ENCODE peak calls at places on chromosomes 2 and 18, in six cellular contexts. X is GM10248, E is mesothelial cell of epicardium, F is psoas muscle, A is lower lobe of right lung, J is GM20000. Y is an unnamed sample.

GRCh38 chr2:197538412-197538811 is 22.5 kb downstream of the MOB4 start:
- DNase-seq in E (no peak), A (no peak), X (no peak), J (no peak), F (no peak), Y (no peak)

GRCh38 chr2:122491011-122491410 is 735.6 kb downstream of the TSN start:
- DNase-seq in E (no peak), X (no peak), J (no peak), F (no peak), A (no peak), Y (no peak)

GRCh38 chr2:223537669-223538601 is 64.2 kb downstream of the SCG2 start:
- DNase-seq in E (no peak), J (no peak), F (no peak), A (no peak), X (no peak), Y (no peak)

GRCh38 chr2:69514406-69514805 is 77.2 kb upstream of the NFU1 start:
- DNase-seq in X (no peak), A (no peak), E (no peak), F (no peak), J (no peak), Y (no peak)

GRCh38 chr2:183179156-183179555 is 54.9 kb downstream of the NUP35 start:
- DNase-seq in E (no peak), F (no peak), A (no peak), J (no peak), X (no peak), Y (no peak)

GRCh38 chr18:10398571-10398970 is 55.9 kb upstream of the APCDD1 start:
- DNase-seq in X (no peak), A (no peak), F (no peak), E (no peak), J (no peak), Y (no peak)

GRCh38 chr18:36298113-36298701 is 694 bp downstream of the FHOD3 start:
- DNase-seq in J (peak), E (no peak), A (no peak), F (peak), X (peak), Y (no peak)

GRCh38 chr2:241308267-241308666 is 7.2 kb downstream of the HDLBP start:
- DNase-seq in X (no peak), F (no peak), J (no peak), A (no peak), E (no peak), Y (no peak)

GRCh38 chr2:219997341-219997851 is 370.0 kb downstream of the SLC4A3 start:
- DNase-seq in X (no peak), E (peak), A (no peak), J (no peak), F (no peak), Y (no peak)

GRCh38 chr18:59724116-59724515 is 26.9 kb upstream of the CCBE1 start:
- DNase-seq in J (no peak), E (no peak), F (no peak), X (no peak), A (no peak), Y (no peak)

GRCh38 chr2:51866361-51866760 is 834.4 kb upstream of the NRXN1 start:
- DNase-seq in A (no peak), X (no peak), J (no peak), E (no peak), F (no peak), Y (no peak)

DNA sequence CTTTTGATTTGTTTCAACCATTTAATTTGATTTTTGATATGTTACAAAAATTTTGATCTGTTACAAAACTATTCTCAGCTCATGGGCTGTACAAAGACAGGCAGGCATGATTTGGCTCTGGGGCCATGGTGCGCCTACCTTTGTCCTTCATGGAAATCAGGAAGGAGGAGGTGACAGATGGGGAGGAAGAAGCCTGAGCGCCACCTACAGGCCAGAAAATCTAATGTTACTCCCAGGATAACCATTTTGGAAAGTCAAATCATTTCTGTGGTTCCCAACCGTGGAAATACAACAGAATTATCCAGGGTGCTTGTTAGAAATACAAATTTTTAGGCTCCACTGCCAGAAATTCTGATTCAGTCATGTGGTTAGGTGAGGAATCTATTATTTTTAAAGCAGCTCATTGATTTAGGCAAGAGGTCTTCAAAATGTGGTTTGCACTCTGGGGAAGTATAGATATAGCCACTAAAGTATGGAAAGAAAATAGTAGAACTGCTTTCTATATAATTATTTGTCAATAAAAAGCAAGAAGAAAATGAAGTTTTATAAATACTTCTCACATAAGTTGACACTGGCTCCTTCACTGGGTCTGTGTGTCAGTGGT is 93.9 kb downstream of the EVA1A start:
- DNase-seq in A (peak), E (no peak), F (no peak), J (peak), X (peak), Y (no peak)
- TF ChIP-seq CTCF in A (peak), E (peak), F (peak), J (peak), X (peak), Y (peak)

GRCh38 chr2:113233593-113234550 is 44.8 kb downstream of the PAX8 start:
- DNase-seq in A (no peak), X (peak), F (peak), J (peak), E (no peak), Y (no peak)
- TF ChIP-seq CTCF in A (no peak), X (peak), F (no peak), J (no peak), E (no peak), Y (peak)

GRCh38 chr18:77482190-77482928 is 232.7 kb downstream of the GALR1 start:
- DNase-seq in J (no peak), F (no peak), X (no peak), E (no peak), A (no peak), Y (no peak)

GRCh38 chr18:77481541-77481940 is 231.9 kb downstream of the GALR1 start:
- DNase-seq in F (no peak), X (no peak), E (no peak), J (no peak), A (no peak), Y (no peak)

GRCh38 chr18:77479047-77479446 is 229.4 kb downstream of the GALR1 start:
- DNase-seq in X (no peak), A (no peak), J (no peak), F (no peak), E (no peak), Y (no peak)

GRCh38 chr18:77478619-77479018 is 229.0 kb downstream of the GALR1 start:
- DNase-seq in E (no peak), J (no peak), F (no peak), A (no peak), X (no peak), Y (no peak)
- TF ChIP-seq CTCF in E (peak), J (no peak), F (no peak), A (peak), X (peak), Y (peak)

DNA sequence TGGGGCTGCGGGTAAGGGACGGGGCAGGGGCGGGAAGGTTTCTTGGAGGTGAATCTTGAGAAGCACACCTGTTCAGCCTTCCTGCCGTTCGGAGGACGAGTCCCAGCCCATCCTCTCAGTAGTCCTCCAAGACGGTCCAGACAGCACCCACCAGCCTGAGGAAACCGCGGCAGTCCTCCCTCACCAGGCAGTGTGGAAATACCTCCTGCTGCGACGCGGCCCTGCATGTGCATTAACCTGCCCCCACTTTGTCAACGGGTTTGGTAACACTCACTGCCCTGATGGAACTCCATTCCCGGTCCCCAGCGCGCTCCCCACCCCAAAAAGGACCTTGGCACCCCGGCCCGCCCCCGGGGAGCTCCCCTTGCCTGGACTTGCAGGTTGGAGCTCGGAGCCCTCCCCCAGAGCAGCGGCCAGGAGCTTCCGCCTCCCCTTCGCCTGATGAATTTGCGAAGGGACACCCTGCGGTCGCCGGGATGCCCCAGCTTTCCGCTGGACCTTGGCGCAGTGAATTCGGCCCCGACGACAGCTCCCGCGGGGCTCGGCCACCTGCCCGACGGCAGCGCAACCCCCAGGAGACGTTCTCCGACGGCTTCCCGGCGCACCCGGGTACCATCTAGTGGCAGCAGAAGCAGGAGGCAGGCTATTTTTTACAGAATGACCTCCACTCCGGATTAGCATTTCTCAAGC is 31.5 kb downstream of the ACVR1C start:
- DNase-seq in A (peak), F (peak), X (peak), J (peak), E (no peak), Y (no peak)
- TF ChIP-seq CTCF in A (peak), F (peak), X (peak), J (peak), E (no peak), Y (peak)

GRCh38 chr2:226122067-226122466 is 677.6 kb downstream of the IRS1 start:
- DNase-seq in J (no peak), E (no peak), A (no peak), F (no peak), X (no peak), Y (no peak)

GRCh38 chr2:226125151-226125550 is 674.5 kb downstream of the IRS1 start:
- DNase-seq in J (no peak), A (no peak), F (no peak), E (no peak), X (no peak), Y (no peak)

GRCh38 chr2:226124548-226125011 is 675.0 kb downstream of the IRS1 start:
- DNase-seq in E (no peak), X (no peak), A (no peak), J (no peak), F (no peak), Y (no peak)

GRCh38 chr2:226121339-226121738 is 678.3 kb downstream of the IRS1 start:
- DNase-seq in X (no peak), A (no peak), F (no peak), E (no peak), J (no peak), Y (no peak)

DNA sequence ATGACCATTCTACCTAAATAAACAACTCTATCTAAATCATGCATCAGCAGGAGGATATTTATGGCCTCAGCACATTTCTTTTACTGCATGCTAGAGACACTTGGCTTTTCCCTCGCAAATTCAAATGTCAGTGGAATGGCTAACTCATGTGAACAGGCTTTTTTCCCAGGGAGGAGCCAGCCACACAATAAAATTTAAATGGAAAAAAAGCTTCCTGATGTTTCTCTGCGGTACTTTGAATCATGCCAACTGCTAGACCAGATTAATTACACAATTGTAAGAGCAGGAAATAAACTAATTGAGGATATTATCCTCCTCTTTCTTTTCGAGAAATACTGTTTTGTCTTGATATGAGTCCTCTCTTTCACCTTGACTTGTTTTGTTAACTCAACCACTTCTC is 676.3 kb downstream of the IRS1 start:
- DNase-seq in A (no peak), X (no peak), J (no peak), E (no peak), F (no peak), Y (no peak)
- TF ChIP-seq CTCF in A (no peak), X (no peak), J (no peak), E (no peak), F (no peak), Y (no peak)

GRCh38 chr2:3179626-3180025 is 198.0 kb downstream of the EIPR1 start:
- DNase-seq in A (no peak), E (no peak), J (no peak), X (no peak), F (no peak), Y (no peak)
- TF ChIP-seq CTCF in A (no peak), E (no peak), J (no peak), X (no peak), F (no peak), Y (no peak)

GRCh38 chr2:175203621-175204496 is 22.3 kb upstream of the ATP5MC3 start:
- DNase-seq in F (peak), J (peak), A (no peak), X (peak), E (peak), Y (no peak)
- TF ChIP-seq CTCF in F (peak), J (peak), A (peak), X (peak), E (peak), Y (peak)

GRCh38 chr2:191869178-191869577 is 22.3 kb upstream of the CAVIN2 start:
- DNase-seq in F (no peak), J (no peak), A (no peak), X (no peak), E (no peak), Y (no peak)

GRCh38 chr2:191867507-191867847 is 20.6 kb upstream of the CAVIN2 start:
- DNase-seq in X (no peak), J (no peak), E (no peak), F (no peak), A (no peak), Y (no peak)

GRCh38 chr2:191870744-191871143 is 23.9 kb upstream of the CAVIN2 start:
- DNase-seq in A (no peak), F (no peak), J (no peak), E (no peak), X (no peak), Y (no peak)

GRCh38 chr2:191866675-191867506 is 20.0 kb upstream of the CAVIN2 start:
- DNase-seq in A (no peak), J (no peak), F (no peak), E (no peak), X (no peak), Y (no peak)

DNA sequence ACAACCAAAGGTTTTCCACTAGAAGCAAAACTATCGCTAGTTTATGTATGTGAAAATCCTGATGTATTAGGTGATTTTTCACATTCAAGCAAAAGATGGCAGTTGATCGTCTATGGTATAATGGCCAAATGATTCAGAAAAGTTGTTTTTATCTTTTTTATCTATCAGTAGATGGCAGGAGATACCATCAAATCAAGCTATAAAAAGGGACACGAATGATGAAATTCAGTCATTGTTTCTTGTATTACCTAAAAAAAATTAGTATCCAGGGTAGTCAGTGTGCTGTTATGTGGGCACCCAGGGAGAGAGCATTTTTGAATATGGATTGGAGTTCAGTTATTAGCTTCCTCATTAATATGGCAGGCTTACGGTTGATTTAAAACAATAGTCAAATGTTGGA is 22.9 kb upstream of the CAVIN2 start:
- DNase-seq in A (no peak), X (no peak), E (no peak), J (no peak), F (no peak), Y (no peak)
- TF ChIP-seq CTCF in A (no peak), X (no peak), E (no peak), J (no peak), F (no peak), Y (peak)

GRCh38 chr2:19764998-19765397 is 136.8 kb downstream of the TTC32 start:
- DNase-seq in E (no peak), X (no peak), F (no peak), A (no peak), J (no peak), Y (no peak)

GRCh38 chr2:19772981-19773380 is 128.8 kb downstream of the TTC32 start:
- DNase-seq in F (no peak), J (no peak), X (no peak), A (no peak), E (no peak), Y (no peak)

GRCh38 chr2:19767876-19768275 is 133.9 kb downstream of the TTC32 start:
- DNase-seq in A (no peak), X (no peak), J (no peak), F (no peak), E (no peak), Y (no peak)

GRCh38 chr2:19774788-19775156 is 127.0 kb downstream of the TTC32 start:
- DNase-seq in F (no peak), A (no peak), J (no peak), E (no peak), X (no peak), Y (no peak)

GRCh38 chr2:19769513-19769912 is 132.3 kb downstream of the TTC32 start:
- DNase-seq in J (no peak), A (no peak), F (no peak), E (no peak), X (no peak), Y (no peak)
- TF ChIP-seq CTCF in J (no peak), A (no peak), F (peak), E (peak), X (no peak), Y (peak)

Y was measured in chondrocyte.